ENCODE peak calls at places on chromosome 14, in six cellular contexts. One of them, this sample, is unnamed. For H3K4me1, the result is how much of the 10 kb centered on the place peaks cover.

GRCh38 chr14:71236430-71236829 is 329.2 kb downstream of the PCNX1 start:
- DNase-seq in ovary: no peak
- DNase-seq in astrocyte: no peak
- DNase-seq in uterus: no peak
- DNase-seq in left lung: no peak
- DNase-seq in heart left ventricle: no peak
- DNase-seq in this sample: no peak

GRCh38 chr14:98633380-98633779 is 638.6 kb downstream of the BCL11B start:
- DNase-seq in uterus: no peak
- DNase-seq in ovary: no peak
- DNase-seq in heart left ventricle: no peak
- DNase-seq in astrocyte: no peak
- DNase-seq in left lung: no peak
- DNase-seq in this sample: no peak

GRCh38 chr14:101839661-101840060 is 78.2 kb downstream of the PPP2R5C start:
- DNase-seq in astrocyte: no peak
- DNase-seq in left lung: no peak
- DNase-seq in uterus: no peak
- DNase-seq in heart left ventricle: no peak
- DNase-seq in ovary: no peak
- DNase-seq in this sample: no peak

GRCh38 chr14:100440758-100441203 is 117.6 kb downstream of the SLC25A47 start:
- DNase-seq in astrocyte: peak
- DNase-seq in uterus: no peak
- DNase-seq in ovary: no peak
- DNase-seq in left lung: no peak
- DNase-seq in heart left ventricle: no peak
- DNase-seq in this sample: no peak

GRCh38 chr14:22689186-22689585 is 45.0 kb upstream of the OR6J1 start:
- DNase-seq in uterus: peak
- DNase-seq in astrocyte: peak
- DNase-seq in left lung: no peak
- DNase-seq in heart left ventricle: no peak
- DNase-seq in ovary: no peak
- DNase-seq in this sample: no peak

GRCh38 chr14:76330411-76331327 is 45.3 kb upstream of the ESRRB start:
- DNase-seq in uterus: no peak
- DNase-seq in ovary: no peak
- DNase-seq in heart left ventricle: no peak
- DNase-seq in astrocyte: no peak
- DNase-seq in left lung: no peak
- DNase-seq in this sample: no peak

GRCh38 chr14:97634786-97635185 is 837.6 kb downstream of the VRK1 start:
- DNase-seq in uterus: no peak
- DNase-seq in ovary: no peak
- DNase-seq in left lung: no peak
- DNase-seq in astrocyte: no peak
- DNase-seq in heart left ventricle: no peak
- DNase-seq in this sample: no peak

GRCh38 chr14:100422556-100423420 is 99.6 kb downstream of the SLC25A47 start:
- DNase-seq in left lung: no peak
- DNase-seq in ovary: no peak
- DNase-seq in astrocyte: peak
- DNase-seq in uterus: no peak
- DNase-seq in heart left ventricle: no peak
- DNase-seq in this sample: no peak

GRCh38 chr14:99946652-99947489 is 118.4 kb upstream of the EVL start:
- DNase-seq in astrocyte: no peak
- DNase-seq in left lung: no peak
- DNase-seq in uterus: no peak
- DNase-seq in ovary: no peak
- DNase-seq in heart left ventricle: no peak
- DNase-seq in this sample: no peak

GRCh38 chr14:30443368-30444007 is 115.5 kb upstream of the G2E3 start:
- DNase-seq in left lung: no peak
- DNase-seq in astrocyte: peak
- DNase-seq in uterus: no peak
- DNase-seq in ovary: no peak
- DNase-seq in heart left ventricle: no peak
- DNase-seq in this sample: no peak

GRCh38 chr14:99397698-99398097 is 83.0 kb downstream of the SETD3 start:
- DNase-seq in left lung: no peak
- DNase-seq in uterus: no peak
- DNase-seq in astrocyte: no peak
- DNase-seq in heart left ventricle: no peak
- DNase-seq in ovary: no peak
- DNase-seq in this sample: peak

GRCh38 chr14:45891417-45892080 is 638.5 kb upstream of the MIS18BP1 start:
- DNase-seq in left lung: peak
- DNase-seq in astrocyte: no peak
- DNase-seq in uterus: peak
- DNase-seq in heart left ventricle: no peak
- DNase-seq in ovary: no peak
- DNase-seq in this sample: no peak

GRCh38 chr14:95943699-95944098 is 67.1 kb downstream of the TUNAR start:
- DNase-seq in ovary: no peak
- DNase-seq in astrocyte: no peak
- DNase-seq in left lung: no peak
- DNase-seq in heart left ventricle: no peak
- DNase-seq in uterus: no peak
- DNase-seq in this sample: no peak

GRCh38 chr14:88522393-88522792 is 32.4 kb downstream of the PTPN21 start:
- DNase-seq in left lung: no peak
- DNase-seq in astrocyte: no peak
- DNase-seq in ovary: no peak
- DNase-seq in heart left ventricle: no peak
- DNase-seq in uterus: no peak
- DNase-seq in this sample: no peak

GRCh38 chr14:99131632-99132271 is 140.2 kb downstream of the BCL11B start:
- DNase-seq in uterus: no peak
- DNase-seq in heart left ventricle: no peak
- DNase-seq in ovary: no peak
- DNase-seq in left lung: no peak
- DNase-seq in astrocyte: no peak
- DNase-seq in this sample: no peak

DNA sequence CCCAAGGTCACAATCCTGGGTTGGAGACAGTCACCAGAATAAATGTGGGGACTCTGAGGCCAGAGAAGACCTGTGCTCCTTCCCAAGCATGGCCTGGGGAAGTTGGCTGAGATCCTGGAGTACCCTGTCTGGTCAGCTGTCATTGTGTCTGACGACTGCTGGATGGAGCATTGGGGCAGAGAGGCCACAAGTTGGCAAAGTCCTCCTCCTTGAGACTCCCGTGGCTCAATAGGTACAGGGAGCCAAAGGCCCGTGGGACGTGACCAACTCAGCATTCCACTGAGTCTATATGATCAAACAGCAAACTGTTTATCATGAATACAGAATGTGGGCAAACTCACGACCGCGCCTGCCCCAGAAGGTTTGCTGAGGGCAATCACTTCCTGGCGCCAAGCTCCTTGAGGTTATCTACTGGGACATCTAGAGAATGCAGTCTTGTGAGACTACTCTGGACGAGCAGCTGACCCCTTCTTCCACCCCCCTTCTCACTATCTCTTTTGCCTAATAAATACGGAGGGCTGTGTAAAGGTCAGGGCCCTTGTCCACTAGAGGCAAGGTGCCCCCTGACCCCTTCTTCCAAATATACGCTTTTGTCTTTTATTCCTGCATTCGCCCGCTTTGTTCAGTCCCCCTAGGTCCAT is 14.3 kb upstream of the SLC10A1 start:
- DNase-seq in ovary: no peak
- DNase-seq in uterus: no peak
- DNase-seq in heart left ventricle: no peak
- DNase-seq in left lung: no peak
- DNase-seq in astrocyte: no peak
- DNase-seq in this sample: no peak
- H3K4me1 ChIP-seq in ovary: under half
- H3K4me1 ChIP-seq in uterus: under half
- H3K4me1 ChIP-seq in heart left ventricle: under half
- H3K4me1 ChIP-seq in left lung: under half
- H3K4me1 ChIP-seq in astrocyte: under half
- H3K4me1 ChIP-seq in this sample: under half

GRCh38 chr14:51781352-51781751 is 79.1 kb upstream of the GNG2 start:
- DNase-seq in ovary: no peak
- DNase-seq in heart left ventricle: no peak
- DNase-seq in left lung: no peak
- DNase-seq in uterus: no peak
- DNase-seq in astrocyte: no peak
- DNase-seq in this sample: no peak

GRCh38 chr14:51782412-51782811 is 78.0 kb upstream of the GNG2 start:
- DNase-seq in uterus: no peak
- DNase-seq in astrocyte: no peak
- DNase-seq in heart left ventricle: no peak
- DNase-seq in left lung: no peak
- DNase-seq in ovary: no peak
- DNase-seq in this sample: no peak

GRCh38 chr14:51783765-51784164 is 76.6 kb upstream of the GNG2 start:
- DNase-seq in left lung: no peak
- DNase-seq in astrocyte: peak
- DNase-seq in ovary: no peak
- DNase-seq in uterus: no peak
- DNase-seq in heart left ventricle: no peak
- DNase-seq in this sample: no peak

GRCh38 chr14:51780741-51781140 is 79.7 kb upstream of the GNG2 start:
- DNase-seq in uterus: no peak
- DNase-seq in ovary: no peak
- DNase-seq in heart left ventricle: no peak
- DNase-seq in astrocyte: peak
- DNase-seq in left lung: no peak
- DNase-seq in this sample: no peak

DNA sequence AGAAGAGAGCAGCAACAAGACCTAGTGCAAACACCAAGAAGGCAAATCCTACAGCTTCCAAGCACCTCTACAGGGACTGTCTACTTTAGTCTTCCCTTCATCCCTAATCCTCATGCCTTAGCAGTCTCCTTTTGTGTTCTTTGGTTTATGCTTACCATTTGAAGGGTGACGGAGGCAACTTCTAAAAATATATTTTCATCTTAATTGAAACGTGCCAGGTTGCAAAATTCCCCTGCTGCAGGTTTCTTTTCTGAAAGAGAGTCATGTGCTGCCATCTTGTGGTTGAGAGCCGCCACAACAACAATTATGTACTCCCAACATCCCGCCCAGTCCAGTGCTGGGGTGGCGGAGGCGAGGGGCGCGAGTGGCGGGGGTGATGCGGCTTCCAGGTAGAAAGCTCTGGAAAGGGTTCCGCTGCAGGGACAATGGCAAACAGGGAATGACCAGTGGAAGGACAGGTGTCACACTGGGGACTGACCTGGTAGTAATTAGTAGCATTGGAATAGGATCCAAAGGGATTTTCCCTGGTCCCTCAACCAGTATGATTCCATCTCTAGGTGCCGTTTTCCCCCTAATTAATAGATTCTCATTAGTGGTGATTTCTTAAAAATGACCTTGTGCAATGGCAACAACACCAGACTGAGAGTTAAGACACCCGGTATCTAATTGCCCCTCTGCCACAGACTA is 80.3 kb upstream of the GNG2 start:
- DNase-seq in heart left ventricle: peak
- DNase-seq in uterus: peak
- DNase-seq in left lung: peak
- DNase-seq in ovary: peak
- DNase-seq in astrocyte: peak
- DNase-seq in this sample: peak
- H3K4me3 ChIP-seq in heart left ventricle: no peak
- H3K4me3 ChIP-seq in uterus: no peak
- H3K4me3 ChIP-seq in left lung: no peak
- H3K4me3 ChIP-seq in ovary: no peak
- H3K4me3 ChIP-seq in astrocyte: peak
- H3K4me3 ChIP-seq in this sample: no peak

DNA sequence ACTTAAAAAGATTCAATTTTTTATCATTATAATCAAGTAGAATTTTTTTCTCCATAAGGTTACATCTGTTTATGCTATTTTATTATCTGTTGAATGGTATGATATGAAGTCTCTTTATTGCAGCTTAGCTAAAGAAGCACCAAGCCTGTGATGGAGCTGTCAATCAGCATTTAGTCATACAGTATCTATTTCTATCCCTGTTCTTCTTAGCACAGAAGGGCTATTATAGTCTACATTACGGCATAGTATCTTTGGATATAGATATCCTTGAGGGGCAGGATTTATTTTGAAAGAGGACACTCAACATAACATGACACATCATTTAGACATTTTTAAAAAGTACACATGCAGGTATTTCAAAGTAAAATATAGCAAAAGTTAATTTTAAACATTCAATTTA is 277.2 kb downstream of the FOXG1 start:
- DNase-seq in heart left ventricle: no peak
- DNase-seq in ovary: no peak
- DNase-seq in uterus: no peak
- DNase-seq in left lung: no peak
- DNase-seq in astrocyte: no peak
- DNase-seq in this sample: no peak
- H3K4me1 ChIP-seq in heart left ventricle: under half
- H3K4me1 ChIP-seq in ovary: under half
- H3K4me1 ChIP-seq in uterus: under half
- H3K4me1 ChIP-seq in left lung: under half
- H3K4me1 ChIP-seq in astrocyte: under half
- H3K4me1 ChIP-seq in this sample: under half

GRCh38 chr14:61750708-61751474 is 11.3 kb upstream of the SNAPC1 start:
- DNase-seq in uterus: peak
- DNase-seq in astrocyte: peak
- DNase-seq in heart left ventricle: peak
- DNase-seq in left lung: peak
- DNase-seq in ovary: peak
- DNase-seq in this sample: peak

GRCh38 chr14:61749867-61750266 is 12.4 kb upstream of the SNAPC1 start:
- DNase-seq in uterus: no peak
- DNase-seq in left lung: no peak
- DNase-seq in heart left ventricle: no peak
- DNase-seq in ovary: no peak
- DNase-seq in astrocyte: no peak
- DNase-seq in this sample: no peak

GRCh38 chr14:61753631-61754030 is 8.6 kb upstream of the SNAPC1 start:
- DNase-seq in uterus: no peak
- DNase-seq in left lung: no peak
- DNase-seq in ovary: no peak
- DNase-seq in astrocyte: no peak
- DNase-seq in heart left ventricle: no peak
- DNase-seq in this sample: no peak

GRCh38 chr14:61752626-61753025 is 9.6 kb upstream of the SNAPC1 start:
- DNase-seq in heart left ventricle: no peak
- DNase-seq in uterus: no peak
- DNase-seq in astrocyte: peak
- DNase-seq in left lung: no peak
- DNase-seq in ovary: no peak
- DNase-seq in this sample: no peak

GRCh38 chr14:61751475-61751989 is 10.7 kb upstream of the SNAPC1 start:
- DNase-seq in astrocyte: no peak
- DNase-seq in uterus: no peak
- DNase-seq in heart left ventricle: no peak
- DNase-seq in left lung: no peak
- DNase-seq in ovary: no peak
- DNase-seq in this sample: no peak
- H3K4me3 ChIP-seq in astrocyte: no peak
- H3K4me3 ChIP-seq in uterus: peak
- H3K4me3 ChIP-seq in heart left ventricle: peak
- H3K4me3 ChIP-seq in left lung: peak
- H3K4me3 ChIP-seq in ovary: peak
- H3K4me3 ChIP-seq in this sample: peak